ENCODE peak calls at places on chromosomes 3 and 15, in five cellular contexts. R is AG09319, F is neural crest cell, I is fibroblast of lung, Y is dorsolateral prefrontal cortex. T is an unnamed sample.

GRCh38 chr3:89049119-89049518 is 58.3 kb upstream of the EPHA3 start:
- DNase-seq in R (no peak), F (no peak), I (no peak), Y (no peak), T (peak)

GRCh38 chr15:45640610-45641009 is 5.8 kb downstream of the SQOR start:
- DNase-seq in R (no peak), F (no peak), I (peak), Y (no peak), T (no peak)

GRCh38 chr3:65347166-65347565 is 659.4 kb upstream of the ADAMTS9 start:
- DNase-seq in R (no peak), F (no peak), I (no peak), Y (no peak), T (no peak)

GRCh38 chr15:68526269-68526668 is 52.5 kb upstream of the CORO2B start:
- DNase-seq in R (no peak), F (no peak), I (peak), Y (no peak), T (no peak)

GRCh38 chr15:61656391-61656790 is 403.9 kb downstream of the VPS13C start:
- DNase-seq in R (no peak), F (no peak), I (no peak), Y (no peak), T (no peak)

GRCh38 chr3:104066658-104067057 is 1300.1 kb upstream of the ALCAM start:
- DNase-seq in R (no peak), F (no peak), I (peak), Y (no peak), T (no peak)

GRCh38 chr15:33831646-33832045 is 136.7 kb upstream of the CHRM5 start:
- DNase-seq in R (no peak), F (no peak), I (no peak), Y (no peak), T (no peak)

GRCh38 chr15:34365073-34365825 is 1.7 kb downstream of the LPCAT4 start:
- DNase-seq in R (no peak), F (no peak), I (no peak), Y (no peak), T (peak)

GRCh38 chr3:134426660-134427181 is 52.5 kb upstream of the AMOTL2 start:
- DNase-seq in R (peak), F (no peak), I (peak), Y (no peak), T (no peak)

GRCh38 chr3:129608087-129608935 is 1.8 kb upstream of the PLXND1 start:
- DNase-seq in R (no peak), F (no peak), I (peak), Y (no peak), T (peak)

GRCh38 chr3:110881069-110881468 is 190.5 kb upstream of the NECTIN3 start:
- DNase-seq in R (no peak), F (no peak), I (peak), Y (peak), T (peak)

GRCh38 chr3:111072016-111072891 is 638 bp downstream of the NECTIN3 start:
- DNase-seq in R (no peak), F (peak), I (peak), Y (peak), T (peak)

GRCh38 chr3:105140899-105141367 is 225.8 kb upstream of the ALCAM start:
- DNase-seq in R (no peak), F (no peak), I (peak), Y (no peak), T (no peak)

GRCh38 chr15:55007561-55007960 is 189.2 kb downstream of the RSL24D1 start:
- DNase-seq in R (no peak), F (no peak), I (no peak), Y (no peak), T (no peak)

GRCh38 chr3:101509811-101510210 is 3.2 kb downstream of the SENP7 start:
- DNase-seq in R (no peak), F (no peak), I (peak), Y (no peak), T (peak)

GRCh38 chr15:95760508-95760907 is 570.0 kb upstream of the NR2F2 start:
- DNase-seq in R (no peak), F (peak), I (peak), Y (no peak), T (peak)

GRCh38 chr15:84811828-84812227 is 5.3 kb upstream of the ALPK3 start:
- DNase-seq in R (no peak), F (no peak), I (no peak), Y (no peak), T (no peak)

GRCh38 chr15:71328453-71328852 is 213.2 kb downstream of the THSD4 start:
- DNase-seq in R (no peak), F (no peak), I (peak), Y (no peak), T (no peak)

GRCh38 chr15:35545316-35545824 is 595 bp downstream of the DPH6 start:
- DNase-seq in R (no peak), F (peak), I (peak), Y (no peak), T (peak)

GRCh38 chr3:170331143-170331542 is 26.4 kb upstream of the SKIL start:
- DNase-seq in R (no peak), F (no peak), I (no peak), Y (no peak), T (no peak)

GRCh38 chr15:69377137-69377536 is 37.0 kb upstream of the KIF23 start:
- DNase-seq in R (no peak), F (no peak), I (no peak), Y (no peak), T (no peak)

GRCh38 chr3:157786216-157786615 is 283.0 kb upstream of the VEPH1 start:
- DNase-seq in R (peak), F (no peak), I (peak), Y (no peak), T (peak)

GRCh38 chr3:168877899-168878298 is 782.2 kb upstream of the GOLIM4 start:
- DNase-seq in R (no peak), F (no peak), I (no peak), Y (no peak), T (no peak)

GRCh38 chr3:45496550-45496949 is 98.0 kb upstream of the LIMD1 start:
- DNase-seq in R (no peak), F (no peak), I (peak), Y (no peak), T (peak)

GRCh38 chr3:94070341-94070911 is 7.6 kb downstream of the NSUN3 start:
- DNase-seq in R (no peak), F (no peak), I (no peak), Y (no peak), T (no peak)

GRCh38 chr15:64343222-64343621 is 12.8 kb downstream of the CSNK1G1 start:
- DNase-seq in R (no peak), F (no peak), I (no peak), Y (no peak), T (no peak)

GRCh38 chr3:197464794-197465193 is 91.0 kb downstream of the BDH1 start:
- DNase-seq in R (no peak), F (no peak), I (no peak), Y (no peak), T (no peak)

GRCh38 chr3:197466586-197467399 is 89.0 kb downstream of the BDH1 start:
- DNase-seq in R (peak), F (no peak), I (peak), Y (no peak), T (no peak)

GRCh38 chr3:197468167-197468566 is 87.6 kb downstream of the BDH1 start:
- DNase-seq in R (no peak), F (no peak), I (no peak), Y (no peak), T (no peak)

GRCh38 chr3:197465197-197465995 is 90.4 kb downstream of the BDH1 start:
- DNase-seq in R (no peak), F (no peak), I (no peak), Y (no peak), T (no peak)

DNA sequence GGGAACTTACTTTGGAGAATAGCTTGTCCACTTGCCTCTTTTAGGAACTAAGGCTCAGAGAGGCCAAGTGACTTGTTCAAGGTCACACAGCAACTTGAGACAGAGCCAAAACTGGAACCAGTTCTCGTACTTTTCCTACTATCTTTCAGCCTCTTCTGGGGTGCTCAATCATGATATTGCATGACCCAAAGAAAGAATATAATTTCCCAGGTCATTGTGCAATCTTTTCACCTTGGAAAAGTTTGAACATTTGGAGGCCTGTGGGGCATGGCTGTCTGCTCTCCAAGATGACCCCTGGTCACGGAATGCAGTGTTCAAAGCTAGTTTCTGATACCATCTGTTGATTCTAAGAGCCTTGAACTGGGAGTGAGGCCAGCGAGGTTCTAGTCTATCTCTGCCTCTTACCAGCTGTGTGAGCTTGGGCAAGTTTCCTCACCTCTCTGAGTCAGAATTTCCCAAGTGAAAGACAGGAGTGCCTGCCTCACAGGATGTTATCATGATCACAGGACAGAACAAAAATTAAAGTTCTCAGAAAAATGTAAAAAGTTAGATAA is 89.7 kb downstream of the BDH1 start:
- DNase-seq in R (no peak), F (no peak), I (peak), Y (no peak), T (no peak)
- TF ChIP-seq CTCF in R (no peak), F (no peak), I (no peak), Y (no peak), T (no peak)

DNA sequence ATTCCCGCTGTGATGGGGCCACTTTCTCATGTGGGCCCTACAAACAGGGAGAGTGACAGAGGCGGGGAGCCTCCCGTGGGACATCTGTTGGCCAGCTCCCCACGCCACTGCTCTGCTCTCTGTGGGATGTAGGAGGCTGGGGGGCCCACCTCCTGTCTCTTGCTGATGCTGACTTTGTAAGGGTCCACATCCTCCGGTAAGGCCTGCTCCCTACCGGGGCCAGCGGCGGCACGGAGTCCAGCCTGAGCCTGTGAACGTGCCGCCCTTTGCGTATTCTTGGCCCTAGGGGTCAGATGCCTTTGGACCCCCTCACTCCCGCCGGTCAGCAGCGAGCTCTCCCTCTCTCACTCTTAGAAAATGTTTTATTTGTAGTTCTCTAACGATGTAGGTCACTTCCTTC is 153.2 kb downstream of the LRRC28 start:
- DNase-seq in R (no peak), F (no peak), I (no peak), Y (no peak), T (no peak)
- TF ChIP-seq CTCF in R (no peak), F (no peak), I (no peak), Y (no peak), T (no peak)

GRCh38 chr3:138947303-138948121 is 495 bp downstream of the FOXL2NB start:
- DNase-seq in R (no peak), F (no peak), I (no peak), Y (no peak), T (no peak)

GRCh38 chr3:138946554-138947302 is at the start of the genes FOXL2 and FOXL2NB:
- DNase-seq in R (peak), F (no peak), I (peak), Y (no peak), T (peak)

GRCh38 chr3:138944842-138945645 is 1.9 kb downstream of the FOXL2 start:
- DNase-seq in R (no peak), F (no peak), I (no peak), Y (no peak), T (peak)

GRCh38 chr3:138944136-138944658 is 2.7 kb downstream of the FOXL2 start:
- DNase-seq in R (no peak), F (no peak), I (peak), Y (no peak), T (no peak)

GRCh38 chr3:138945646-138946553 is 1.0 kb downstream of the FOXL2 start:
- DNase-seq in R (no peak), F (no peak), I (no peak), Y (no peak), T (no peak)
- TF ChIP-seq CTCF in R (peak), F (peak), I (peak), Y (no peak), T (peak)

DNA sequence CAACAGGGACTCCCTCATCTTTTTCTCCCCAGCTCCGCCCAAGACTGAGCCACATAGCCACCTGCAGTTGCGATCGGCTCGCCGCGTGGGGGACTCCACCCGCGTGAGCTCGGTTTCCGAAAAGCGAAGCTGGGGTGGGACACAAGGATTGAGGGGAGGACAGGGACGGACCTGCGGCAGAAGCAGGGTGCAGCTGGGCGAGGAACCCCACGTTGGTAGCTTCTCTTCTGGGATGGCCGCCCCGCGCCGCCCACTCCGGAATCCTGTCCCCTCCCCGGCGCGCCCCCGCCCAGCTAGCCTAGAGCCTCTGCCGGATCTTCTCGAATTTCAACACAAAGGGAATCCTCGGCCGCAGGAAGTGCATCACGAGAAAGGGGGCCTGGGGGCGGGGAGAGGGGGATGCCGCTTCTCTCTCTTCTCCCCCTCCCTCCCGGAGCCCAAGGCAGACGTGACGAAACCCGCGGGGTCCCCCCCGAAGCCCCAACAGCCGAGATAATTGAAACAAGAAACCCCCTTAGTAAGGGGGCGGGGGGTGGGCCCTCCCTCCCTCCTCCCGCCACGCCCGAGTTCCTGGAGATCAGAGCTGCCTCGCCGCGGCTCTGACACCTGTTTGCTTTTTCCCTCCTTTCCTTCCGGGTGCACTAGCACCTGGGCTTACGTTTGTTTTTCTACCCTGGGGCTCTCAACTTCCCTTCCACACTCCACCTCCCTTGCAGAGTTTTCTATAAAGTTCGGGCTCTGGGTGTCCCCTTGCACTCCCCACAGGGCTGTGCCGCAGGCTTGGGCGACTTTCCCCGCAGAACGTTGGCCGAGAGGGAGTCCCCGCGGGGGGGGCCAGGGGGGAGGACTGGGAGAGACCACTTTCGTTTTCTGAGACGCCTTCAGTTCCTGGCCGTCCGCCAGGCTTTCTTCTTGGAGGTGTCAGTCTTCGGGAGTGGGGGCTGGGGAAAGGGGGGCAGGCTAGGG is 1.3 kb upstream of the KCNH8 start:
- DNase-seq in R (no peak), F (peak), I (peak), Y (peak), T (peak)
- TF ChIP-seq CTCF in R (peak), F (peak), I (peak), Y (peak), T (peak)

GRCh38 chr3:160400631-160401150 is 1.2 kb downstream of the SMC4 start:
- DNase-seq in R (no peak), F (peak), I (no peak), Y (no peak), T (peak)

GRCh38 chr3:160401301-160402095 is 2.0 kb downstream of the SMC4 start:
- DNase-seq in R (no peak), F (no peak), I (peak), Y (no peak), T (peak)

GRCh38 chr3:160400048-160400630 is 689 bp downstream of the SMC4 start:
- DNase-seq in R (no peak), F (peak), I (peak), Y (peak), T (peak)

GRCh38 chr3:160398820-160399346 is at the start of gene IFT80:
- DNase-seq in R (peak), F (peak), I (peak), Y (peak), T (peak)

GRCh38 chr3:160399347-160400047 is at the start of gene SMC4:
- DNase-seq in R (peak), F (peak), I (peak), Y (peak), T (peak)
- TF ChIP-seq CTCF in R (no peak), F (no peak), I (no peak), Y (no peak), T (no peak)

DNA sequence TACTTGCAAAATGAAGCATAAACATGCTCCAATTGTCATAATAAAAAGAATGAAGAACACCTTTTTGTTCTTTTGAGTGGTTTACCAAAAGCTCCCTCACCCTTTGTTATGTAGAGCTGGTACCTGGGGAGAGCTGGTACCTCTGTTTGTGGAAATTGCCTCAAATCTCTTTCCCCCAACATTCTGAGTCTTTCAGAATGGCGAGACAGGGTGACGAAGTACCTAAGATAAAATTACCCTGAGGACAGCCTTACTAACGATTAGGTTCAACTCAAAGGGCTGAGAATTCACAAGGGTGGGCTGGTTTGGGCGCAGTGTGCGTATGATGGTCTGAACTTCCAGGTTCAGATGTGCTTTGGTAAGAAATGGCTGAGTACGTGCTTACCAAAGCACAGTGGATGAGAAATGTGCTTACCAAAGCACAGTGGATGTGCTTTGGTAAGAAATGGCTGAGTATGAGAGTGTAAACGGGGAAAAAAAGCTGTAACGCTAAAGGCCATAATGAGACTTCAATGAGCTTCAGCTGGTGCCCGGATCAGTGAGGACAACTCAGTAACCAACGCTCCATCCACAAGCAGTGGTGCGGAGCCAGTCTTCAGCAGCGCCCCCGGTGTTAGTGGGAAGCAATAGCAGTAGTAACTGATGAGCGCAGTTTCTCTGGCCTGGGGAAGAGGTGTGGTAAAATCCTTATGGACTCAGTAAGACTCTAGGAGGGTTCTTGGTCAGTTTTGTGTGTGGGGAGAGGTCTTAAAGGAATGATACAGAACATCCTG is 72.3 kb upstream of the LRIG1 start:
- DNase-seq in R (no peak), F (peak), I (no peak), Y (no peak), T (peak)
- TF ChIP-seq CTCF in R (peak), F (peak), I (peak), Y (no peak), T (peak)

DNA sequence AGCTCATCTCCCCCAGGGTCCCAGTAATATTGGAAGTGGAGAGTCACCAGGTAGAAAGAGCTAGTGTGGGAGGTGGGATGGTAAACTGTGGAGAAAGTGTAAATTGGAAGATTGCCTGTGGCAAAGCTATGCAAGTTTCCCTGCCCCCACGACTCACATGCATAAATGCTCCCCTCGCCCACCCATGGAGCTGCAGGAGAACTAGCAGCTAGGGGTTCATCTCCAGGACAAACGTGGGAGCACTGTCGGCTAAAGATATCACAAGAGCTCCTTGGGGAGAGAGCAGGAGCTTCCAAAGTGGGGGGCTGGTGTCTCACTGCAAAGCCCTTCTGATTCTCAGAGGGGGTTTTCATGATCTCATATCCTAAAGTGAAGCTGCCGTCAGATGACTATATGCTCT is 91.4 kb upstream of the PLCL2 start:
- DNase-seq in R (no peak), F (no peak), I (no peak), Y (no peak), T (no peak)
- TF ChIP-seq CTCF in R (no peak), F (no peak), I (no peak), Y (no peak), T (no peak)

DNA sequence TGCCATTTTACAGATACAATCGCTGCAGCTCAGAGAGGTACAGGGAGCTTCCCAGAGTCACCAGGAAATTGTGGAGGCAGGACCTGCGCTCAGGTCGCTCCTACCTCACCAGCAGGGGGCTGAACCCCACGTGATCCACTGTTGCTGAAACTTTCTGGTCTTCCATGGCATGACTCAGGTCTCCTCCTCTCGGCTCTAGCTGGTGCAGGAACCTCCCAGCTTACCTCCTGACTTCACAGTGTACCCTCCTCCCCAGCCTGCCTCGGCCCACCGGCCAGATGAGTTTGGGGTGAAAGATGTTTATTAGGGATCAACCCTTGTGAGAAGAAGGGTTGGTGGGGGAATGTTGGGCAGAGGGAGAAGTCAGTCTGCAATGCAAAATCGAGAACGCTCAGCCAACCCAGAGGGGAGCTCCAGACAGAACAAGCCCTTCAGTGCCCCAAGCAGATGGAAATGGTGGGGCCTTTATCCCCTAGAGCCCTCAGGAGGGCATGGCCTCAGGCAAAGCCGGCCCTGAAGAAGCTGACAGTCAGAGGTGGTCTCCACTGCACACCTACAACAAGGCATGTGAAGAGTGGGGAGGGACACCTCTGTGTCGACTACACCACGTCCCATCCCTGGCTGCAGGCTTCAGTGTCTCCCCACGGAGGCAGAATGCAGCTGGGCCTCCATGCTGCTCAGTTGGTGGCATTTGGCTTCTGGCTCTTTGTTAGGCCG is 118.6 kb upstream of the PRR20G start:
- DNase-seq in R (no peak), F (no peak), I (no peak), Y (no peak), T (no peak)
- TF ChIP-seq CTCF in R (no peak), F (peak), I (no peak), Y (no peak), T (peak)